ENCODE peak calls at places on chromosomes 1 and 21, in eight cellular contexts. B, J, I, L, K, V, N and W are unnamed samples.

GRCh38 chr21:44414291-44415072 is 40.8 kb upstream of the LRRC3 start:
- DNase-seq in B (peak; percentile 31), J (no peak), I (no peak), L (no peak), K (no peak), V (no peak), N (no peak), W (peak; percentile 50)

GRCh38 chr1:20123696-20124450 is 4.5 kb upstream of the PLA2G2D start:
- DNase-seq in B (no peak), J (no peak), I (no peak), L (no peak), K (no peak), V (no peak), N (peak; percentile 51), W (no peak)

GRCh38 chr1:50917796-50918137 is 42.3 kb downstream of the FAF1 start:
- DNase-seq in B (no peak), J (no peak), I (no peak), L (no peak), K (no peak), V (no peak), N (no peak), W (no peak)

GRCh38 chr1:193417420-193417819 is 231.0 kb upstream of the B3GALT2 start:
- DNase-seq in B (peak; percentile 57), J (no peak), I (peak; percentile 27), L (no peak), K (no peak), V (no peak), N (peak; percentile 37), W (peak; percentile 36)

GRCh38 chr1:4071675-4072074 is 171.6 kb upstream of the C1orf174 start:
- DNase-seq in B (no peak), J (no peak), I (no peak), L (no peak), K (no peak), V (no peak), N (no peak), W (peak; percentile 21)

GRCh38 chr1:36829951-36830350 is 204.4 kb downstream of the GRIK3 start:
- DNase-seq in B (no peak), J (no peak), I (no peak), L (no peak), K (no peak), V (peak; percentile 3), N (no peak), W (no peak)

GRCh38 chr1:214086945-214087344 is 99.2 kb downstream of the PROX1 start:
- DNase-seq in B (no peak), J (no peak), I (no peak), L (no peak), K (no peak), V (no peak), N (no peak), W (no peak)

GRCh38 chr1:29687601-29688244 is 451.4 kb downstream of the PTPRU start:
- DNase-seq in B (no peak), J (no peak), I (peak; percentile 27), L (no peak), K (no peak), V (no peak), N (peak; percentile 78), W (peak; percentile 6)

GRCh38 chr21:30083120-30083945 is 83.3 kb downstream of the CLDN17 start:
- DNase-seq in B (no peak), J (no peak), I (no peak), L (no peak), K (no peak), V (no peak), N (no peak), W (no peak)

GRCh38 chr1:231383159-231383855 is 38.8 kb downstream of the EGLN1 start:
- DNase-seq in B (no peak), J (no peak), I (no peak), L (no peak), K (no peak), V (no peak), N (no peak), W (no peak)

DNA sequence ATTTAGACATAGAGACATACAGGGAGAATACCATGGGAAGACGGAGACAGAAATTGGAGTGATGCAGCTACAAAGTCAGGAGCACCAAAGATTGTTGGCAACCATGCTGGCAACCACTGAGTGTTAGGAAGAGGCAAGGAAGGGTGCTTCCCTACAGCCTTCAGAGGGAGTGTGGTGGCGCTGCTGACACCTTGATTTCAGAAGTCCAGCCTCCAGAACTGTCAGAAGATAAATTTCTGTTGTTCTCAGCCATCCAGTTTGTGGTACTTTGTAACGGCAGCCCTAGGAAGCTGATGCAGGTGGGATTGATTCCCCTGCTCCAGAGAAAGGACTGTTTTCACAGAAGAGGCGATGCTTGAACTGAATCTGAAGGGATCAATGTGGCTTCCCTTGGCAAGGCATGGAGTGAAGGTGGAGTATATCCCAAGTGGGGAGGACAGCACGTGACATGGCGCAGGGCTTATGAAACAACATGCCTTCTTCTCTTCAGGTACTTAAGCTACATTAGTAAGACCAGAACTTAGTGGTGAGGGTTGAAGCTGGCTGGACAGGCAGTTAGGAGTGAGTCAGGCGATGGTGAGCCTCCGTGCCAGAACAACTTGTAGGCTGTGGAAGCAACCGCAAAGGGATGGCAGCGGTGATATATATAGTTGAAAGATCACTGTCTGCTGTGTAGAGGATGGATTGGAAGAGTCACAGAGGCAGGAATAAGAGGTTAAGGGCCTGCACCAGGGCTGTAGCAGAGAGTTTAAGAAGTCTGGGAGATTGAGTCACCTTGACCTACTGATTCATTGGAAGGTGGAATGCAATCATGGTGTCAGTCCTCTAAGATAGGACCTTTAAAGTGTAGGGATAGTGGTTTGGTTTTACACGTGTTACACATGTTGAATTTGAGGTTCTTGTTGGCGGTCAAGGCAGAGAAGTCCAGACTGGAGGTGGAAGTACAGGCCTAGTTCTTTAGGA is 2.1 kb downstream of the LEPR start:
- DNase-seq in B (no peak), J (no peak), I (peak; percentile 44), L (peak; percentile 37), K (no peak), V (no peak), N (peak; percentile 94), W (no peak)
- H3K4me1 ChIP-seq in B (peaks cover 23% of the 10 kb centered on the region), J (peaks cover 55% of the 10 kb centered on the region), I (peaks cover 20% of the 10 kb centered on the region), L (peaks cover 67% of the 10 kb centered on the region), K (peaks cover 7% of the 10 kb centered on the region), V (peaks cover 20% of the 10 kb centered on the region), N (peaks cover 22% of the 10 kb centered on the region), W (peaks cover 37% of the 10 kb centered on the region)

GRCh38 chr1:1129309-1129708 is 13.4 kb upstream of the C1orf159 start:
- DNase-seq in B (no peak), J (no peak), I (no peak), L (no peak), K (no peak), V (no peak), N (no peak), W (no peak)
- H3K4me1 ChIP-seq in B (no peaks in the 10 kb centered on the region), J (peaks cover 58% of the 10 kb centered on the region), I (no peaks in the 10 kb centered on the region), L (peaks cover 31% of the 10 kb centered on the region), K (peaks cover 11% of the 10 kb centered on the region), V (peaks cover 54% of the 10 kb centered on the region), N (no peaks in the 10 kb centered on the region), W (no peaks in the 10 kb centered on the region)

GRCh38 chr1:156691216-156691615 is 14.0 kb upstream of the NES start:
- DNase-seq in B (no peak), J (no peak), I (no peak), L (no peak), K (no peak), V (no peak), N (no peak), W (no peak)

GRCh38 chr1:156690673-156691032 is 13.4 kb upstream of the NES start:
- DNase-seq in B (no peak), J (no peak), I (no peak), L (no peak), K (no peak), V (no peak), N (no peak), W (no peak)

GRCh38 chr1:156689960-156690672 is 12.9 kb upstream of the NES start:
- DNase-seq in B (no peak), J (no peak), I (no peak), L (no peak), K (no peak), V (no peak), N (peak; percentile 44), W (no peak)

GRCh38 chr1:156691665-156692408 is 13.5 kb downstream of the CRABP2 start:
- DNase-seq in B (no peak), J (no peak), I (peak; percentile 47), L (peak; percentile 80), K (no peak), V (peak; percentile 43), N (peak; percentile 69), W (peak; percentile 75)

DNA sequence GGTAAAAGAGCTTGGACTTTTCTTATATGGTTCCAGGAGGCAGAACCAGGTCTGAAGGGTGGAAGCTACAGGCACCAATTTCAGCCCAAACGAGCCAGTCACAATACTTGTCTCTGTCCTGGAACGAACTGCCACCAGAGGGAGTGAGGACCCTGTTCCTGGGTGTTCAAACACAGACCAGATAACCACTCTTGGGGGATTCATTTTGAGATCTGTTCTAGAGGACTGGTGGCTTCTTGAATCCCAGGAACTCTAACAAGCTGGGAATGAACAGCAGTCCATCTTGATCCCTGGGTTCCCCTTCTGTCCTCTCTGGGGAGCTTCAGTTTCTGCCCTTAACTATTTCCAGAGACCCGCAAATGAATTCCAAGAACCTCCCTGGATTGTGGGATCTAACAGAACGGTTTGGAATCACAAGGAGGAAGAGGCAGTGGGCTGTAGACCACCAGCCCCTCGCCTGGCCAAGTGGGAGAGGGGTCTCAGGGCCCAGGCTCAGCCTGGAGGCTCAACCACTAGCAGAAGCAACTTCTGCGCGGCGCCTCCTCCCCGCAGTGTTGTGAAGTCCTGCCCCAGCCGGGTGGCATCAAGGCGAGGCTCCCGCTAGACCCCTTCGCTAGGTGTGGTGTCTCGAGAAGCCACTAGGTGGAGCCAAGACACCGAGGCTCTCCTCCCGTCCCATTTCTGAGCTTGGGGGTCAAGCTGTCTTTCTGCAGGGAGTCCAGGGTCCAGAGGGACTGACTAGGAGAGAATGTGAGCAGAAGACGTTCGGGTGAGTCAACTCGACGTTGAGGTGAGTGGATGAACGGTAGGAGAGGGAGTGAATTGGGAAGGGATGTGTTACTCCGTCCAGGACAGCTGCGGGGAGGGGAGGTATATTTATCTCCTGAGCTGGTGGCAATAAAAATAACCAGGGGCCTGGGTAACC is 12.1 kb upstream of the NES start:
- DNase-seq in B (peak; percentile 84), J (peak; percentile 79), I (peak; percentile 80), L (peak; percentile 84), K (peak; percentile 62), V (peak; percentile 77), N (peak; percentile 78), W (peak; percentile 79)
- H3K4me1 ChIP-seq in B (peaks cover 7% of the 10 kb centered on the region), J (peaks cover 41% of the 10 kb centered on the region), I (peaks cover 7% of the 10 kb centered on the region), L (peaks cover 82% of the 10 kb centered on the region), K (peaks cover 5% of the 10 kb centered on the region), V (peaks cover 18% of the 10 kb centered on the region), N (peaks cover 15% of the 10 kb centered on the region), W (peaks cover 10% of the 10 kb centered on the region)

GRCh38 chr1:203325418-203326091 is 20.2 kb downstream of the BTG2 start:
- DNase-seq in B (no peak), J (peak; percentile 86), I (no peak), L (no peak), K (peak; percentile 61), V (peak; percentile 71), N (no peak), W (no peak)
- H3K4me1 ChIP-seq in B (peaks cover 78% of the 10 kb centered on the region), J (peaks cover 81% of the 10 kb centered on the region), I (peaks cover 10% of the 10 kb centered on the region), L (peaks cover 13% of the 10 kb centered on the region), K (peaks cover 28% of the 10 kb centered on the region), V (peaks cover 72% of the 10 kb centered on the region), N (peaks cover 2% of the 10 kb centered on the region), W (peaks cover 66% of the 10 kb centered on the region)